ENCODE peak calls at places on chromosomes 1 and 21, in six cellular contexts. H is IMR-90, I is mesenchymal stem cell, G is mesendoderm, B is trophoblast cell, N is H1. L is an unnamed sample.

GRCh38 chr1:103162360-103162759 is 54.0 kb upstream of the COL11A1 start:
- DNase-seq in H (no peak), I (no peak), G (peak), B (peak), N (no peak), L (no peak)

GRCh38 chr1:5649795-5650194 is 342.4 kb downstream of the NPHP4 start:
- DNase-seq in H (no peak), I (no peak), G (no peak), B (no peak), N (no peak), L (no peak)

GRCh38 chr1:21801100-21801499 is 11.0 kb upstream of the LDLRAD2 start:
- DNase-seq in H (peak), I (peak), G (no peak), B (no peak), N (no peak), L (no peak)

GRCh38 chr1:212607206-212607923 is 1.2 kb upstream of the ATF3 start:
- DNase-seq in H (no peak), I (peak), G (no peak), B (peak), N (peak), L (no peak)

GRCh38 chr21:17432732-17433057 is 80.1 kb upstream of the CXADR start:
- DNase-seq in H (no peak), I (no peak), G (no peak), B (no peak), N (no peak), L (no peak)

GRCh38 chr1:51642739-51643142 is 25.8 kb downstream of the OSBPL9 start:
- DNase-seq in H (peak), I (peak), G (peak), B (peak), N (no peak), L (no peak)

GRCh38 chr1:159945483-159946241 is at the start of gene IGSF9:
- DNase-seq in H (peak), I (peak), G (peak), B (peak), N (peak), L (peak)

GRCh38 chr21:33047231-33047630 is 21.5 kb downstream of the OLIG2 start:
- DNase-seq in H (peak), I (no peak), G (no peak), B (no peak), N (no peak), L (no peak)

GRCh38 chr1:86776108-86776507 is 71.7 kb downstream of the SH3GLB1 start:
- DNase-seq in H (no peak), I (no peak), G (no peak), B (peak), N (no peak), L (no peak)

GRCh38 chr1:240714893-240715292 is 102.9 kb upstream of the GREM2 start:
- DNase-seq in H (no peak), I (no peak), G (no peak), B (no peak), N (no peak), L (no peak)

GRCh38 chr21:29155933-29156260 is 25.5 kb downstream of the MAP3K7CL start:
- DNase-seq in H (no peak), I (no peak), G (no peak), B (no peak), N (no peak), L (no peak)

GRCh38 chr1:214331827-214332423 is 51.0 kb downstream of the SMYD2 start:
- DNase-seq in H (peak), I (peak), G (peak), B (peak), N (peak), L (no peak)

GRCh38 chr21:45052960-45053359 is 21.4 kb upstream of the ADARB1 start:
- DNase-seq in H (no peak), I (no peak), G (no peak), B (no peak), N (no peak), L (no peak)

GRCh38 chr1:48552420-48552819 is 80.4 kb upstream of the SPATA6 start:
- DNase-seq in H (no peak), I (no peak), G (peak), B (peak), N (peak), L (no peak)

GRCh38 chr1:231990388-231990787 is 363.8 kb downstream of the DISC1 start:
- DNase-seq in H (no peak), I (no peak), G (peak), B (no peak), N (no peak), L (no peak)

GRCh38 chr1:38789498-38790169 is 69.9 kb downstream of the RRAGC start:
- DNase-seq in H (no peak), I (no peak), G (peak), B (no peak), N (peak), L (no peak)

GRCh38 chr1:246425139-246425794 is 81.8 kb downstream of the SMYD3 start:
- DNase-seq in H (no peak), I (no peak), G (no peak), B (no peak), N (no peak), L (no peak)

GRCh38 chr1:168362991-168363390 is 82.3 kb downstream of the TBX19 start:
- DNase-seq in H (no peak), I (no peak), G (no peak), B (peak), N (no peak), L (no peak)

GRCh38 chr1:81179239-81179638 is 621.5 kb upstream of the ADGRL2 start:
- DNase-seq in H (peak), I (peak), G (no peak), B (peak), N (no peak), L (no peak)

GRCh38 chr1:171251042-171251740 is 2.9 kb downstream of the FMO1 start:
- DNase-seq in H (peak), I (peak), G (peak), B (peak), N (peak), L (peak)

GRCh38 chr21:38841472-38841871 is 35.7 kb downstream of the ETS2 start:
- DNase-seq in H (no peak), I (no peak), G (no peak), B (no peak), N (no peak), L (no peak)

GRCh38 chr1:77978969-77979838 is at the start of gene FUBP1:
- DNase-seq in H (peak), I (peak), G (peak), B (peak), N (peak), L (peak)

GRCh38 chr1:38142606-38143005 is 96.0 kb upstream of the POU3F1 start:
- DNase-seq in H (no peak), I (no peak), G (no peak), B (no peak), N (no peak), L (no peak)

GRCh38 chr1:63027176-63027575 is 243.2 kb downstream of the ATG4C start:
- DNase-seq in H (no peak), I (no peak), G (no peak), B (peak), N (no peak), L (no peak)

GRCh38 chr1:66370462-66370907 is 163.5 kb upstream of the SGIP1 start:
- DNase-seq in H (no peak), I (no peak), G (peak), B (no peak), N (no peak), L (no peak)

GRCh38 chr21:14572206-14572780 is 26.2 kb upstream of the SAMSN1 start:
- DNase-seq in H (no peak), I (no peak), G (no peak), B (no peak), N (no peak), L (no peak)
- H3K4me2 ChIP-seq in H (no peak), I (no peak), G (no peak), B (no peak), N (no peak), L (no peak)

GRCh38 chr1:54474500-54475235 is 68.5 kb upstream of the SSBP3 start:
- DNase-seq in H (no peak), I (peak), G (no peak), B (peak), N (peak), L (no peak)

GRCh38 chr1:54476231-54477109 is 70.3 kb upstream of the SSBP3 start:
- DNase-seq in H (no peak), I (peak), G (no peak), B (no peak), N (no peak), L (no peak)

GRCh38 chr1:54479251-54479650 is 68.8 kb upstream of the ACOT11 start:
- DNase-seq in H (no peak), I (no peak), G (no peak), B (no peak), N (no peak), L (no peak)

GRCh38 chr1:54477153-54477561 is 70.9 kb upstream of the ACOT11 start:
- DNase-seq in H (no peak), I (no peak), G (no peak), B (no peak), N (no peak), L (no peak)

GRCh38 chr1:54475357-54476230 is 69.4 kb upstream of the SSBP3 start:
- DNase-seq in H (no peak), I (no peak), G (no peak), B (no peak), N (peak), L (no peak)
- H3K4me3 ChIP-seq in H (no peak), I (no peak), G (no peak), B (no peak), N (peak), L (peak)

GRCh38 chr1:244192336-244192735 is 141.3 kb downstream of the ZBTB18 start:
- DNase-seq in H (no peak), I (no peak), G (no peak), B (no peak), N (no peak), L (no peak)
- H3K23ac ChIP-seq in H (no peak), I (no peak), G (no peak), B (no peak), N (no peak), L (no peak)

DNA sequence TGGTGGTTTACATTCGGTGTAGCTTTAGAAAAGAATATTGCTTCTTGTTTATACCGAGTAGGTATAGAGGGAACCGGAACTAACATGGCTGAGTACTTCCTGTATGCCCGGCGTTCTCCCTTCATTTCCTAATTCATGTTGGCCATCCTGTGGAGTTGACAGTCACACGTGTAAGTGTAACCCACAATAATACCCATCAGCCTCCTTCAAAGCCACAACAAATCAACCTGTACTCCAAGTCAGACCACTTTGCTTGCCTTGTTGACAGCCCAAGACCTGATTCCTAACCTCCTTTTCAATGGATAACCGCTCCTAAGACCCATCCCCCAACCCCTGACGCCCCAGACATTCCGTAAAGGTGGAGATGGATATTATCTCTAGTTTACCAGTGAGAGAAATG is 42.1 kb downstream of the UBE2U start:
- DNase-seq in H (no peak), I (no peak), G (peak), B (peak), N (no peak), L (no peak)
- H3K4me2 ChIP-seq in H (peak), I (no peak), G (no peak), B (peak), N (peak), L (no peak)

GRCh38 chr1:17258116-17258757 is 9.3 kb downstream of the PADI3 start:
- DNase-seq in H (peak), I (peak), G (no peak), B (no peak), N (no peak), L (no peak)
- H3K4me3 ChIP-seq in H (no peak), I (no peak), G (no peak), B (no peak), N (no peak), L (no peak)

L was measured in neuronal stem cell.